ENCODE peak calls at places on chromosome 2, in four cellular contexts. S, A, C and V are unnamed samples.

GRCh38 chr2:208039661-208040060 is 14.3 kb upstream of the PLEKHM3 start:
- DNase-seq in S (no peak), A (no peak), C (no peak), V (no peak)

GRCh38 chr2:125169764-125170146 is 1144.7 kb downstream of the CNTNAP5 start:
- DNase-seq in S (no peak), A (no peak), C (no peak), V (no peak)

GRCh38 chr2:129754431-129754830 is 225.0 kb upstream of the RAB6C start:
- DNase-seq in S (no peak), A (no peak), C (no peak), V (no peak)

GRCh38 chr2:241885701-241886643 is 16.4 kb downstream of the RTP5 start:
- DNase-seq in S (no peak), A (no peak), C (no peak), V (no peak)

GRCh38 chr2:29655391-29656086 is 265.8 kb downstream of the ALK start:
- DNase-seq in S (no peak), A (no peak), C (no peak), V (no peak)

GRCh38 chr2:105912081-105912480 is 167.4 kb downstream of the NCK2 start:
- DNase-seq in S (no peak), A (no peak), C (peak; percentile 28), V (no peak)

GRCh38 chr2:196931555-196931954 is 5.0 kb upstream of the PGAP1 start:
- DNase-seq in S (no peak), A (no peak), C (no peak), V (no peak)

GRCh38 chr2:170886391-170886790 is 42.7 kb upstream of the GORASP2 start:
- DNase-seq in S (no peak), A (no peak), C (peak; percentile 29), V (peak; percentile 91)

GRCh38 chr2:205495819-205496218 is 186.5 kb upstream of the NRP2 start:
- DNase-seq in S (no peak), A (no peak), C (peak; percentile 48), V (no peak)

GRCh38 chr2:197707316-197708213 is 2.4 kb downstream of the MARS2 start:
- DNase-seq in S (no peak), A (no peak), C (peak; percentile 74), V (peak; percentile 65)

GRCh38 chr2:9029721-9030120 is 26.2 kb upstream of the MBOAT2 start:
- DNase-seq in S (no peak), A (no peak), C (no peak), V (no peak)

GRCh38 chr2:171225302-171225980 is 64.7 kb upstream of the TLK1 start:
- DNase-seq in S (no peak), A (no peak), C (peak; percentile 95), V (peak; percentile 69)

GRCh38 chr2:112321375-112322320 is 46.3 kb downstream of the ZC3H6 start:
- DNase-seq in S (no peak), A (no peak), C (peak; percentile 54), V (no peak)

GRCh38 chr2:142189506-142189905 is 58.7 kb upstream of the LRP1B start:
- DNase-seq in S (no peak), A (no peak), C (peak; percentile 30), V (no peak)

GRCh38 chr2:15636972-15637785 is 45.5 kb downstream of the DDX1 start:
- DNase-seq in S (peak; percentile 80), A (peak; percentile 62), C (peak; percentile 68), V (peak; percentile 58)

GRCh38 chr2:195486987-195487644 is 169.9 kb upstream of the SLC39A10 start:
- DNase-seq in S (no peak), A (no peak), C (peak; percentile 81), V (no peak)

GRCh38 chr2:147630585-147630984 is 214.2 kb upstream of the ACVR2A start:
- DNase-seq in S (no peak), A (no peak), C (no peak), V (peak; percentile 17)

GRCh38 chr2:18209934-18210639 is 331.6 kb downstream of the KCNS3 start:
- DNase-seq in S (no peak), A (no peak), C (peak; percentile 78), V (peak; percentile 9)

GRCh38 chr2:106053116-106053515 is 141.0 kb downstream of the UXS1 start:
- DNase-seq in S (no peak), A (no peak), C (peak; percentile 31), V (no peak)

GRCh38 chr2:24886640-24887324 is 33.3 kb downstream of the ADCY3 start:
- DNase-seq in S (no peak), A (no peak), C (peak; percentile 51), V (peak; percentile 8)

GRCh38 chr2:28394331-28394877 is 1.7 kb downstream of the FOSL2 start:
- DNase-seq in S (no peak), A (no peak), C (peak; percentile 71), V (no peak)

GRCh38 chr2:36707050-36707449 is 10.5 kb downstream of the VIT start:
- DNase-seq in S (no peak), A (no peak), C (peak; percentile 29), V (peak; percentile 86)

GRCh38 chr2:20035961-20036666 is 15.3 kb downstream of the LAPTM4A start:
- DNase-seq in S (no peak), A (no peak), C (no peak), V (no peak)

GRCh38 chr2:172927381-172928357 is 148.0 kb upstream of the MAP3K20 start:
- DNase-seq in S (no peak), A (no peak), C (peak; percentile 88), V (no peak)

GRCh38 chr2:196677404-196677803 is 37.9 kb downstream of the CCDC150 start:
- DNase-seq in S (no peak), A (no peak), C (peak; percentile 77), V (no peak)

GRCh38 chr2:108490506-108491122 is 41.6 kb downstream of the GCC2 start:
- DNase-seq in S (no peak), A (no peak), C (no peak), V (no peak)

GRCh38 chr2:133886735-133887675 is 318.7 kb upstream of the NCKAP5 start:
- DNase-seq in S (peak; percentile 79), A (peak; percentile 78), C (peak; percentile 80), V (peak; percentile 99)

GRCh38 chr2:242029422-242030225 is 160.1 kb downstream of the RTP5 start:
- DNase-seq in S (peak; percentile 22), A (peak; percentile 8), C (no peak), V (no peak)

GRCh38 chr2:102979429-102979828 is 217.6 kb downstream of the TMEM182 start:
- DNase-seq in S (no peak), A (no peak), C (no peak), V (no peak)

GRCh38 chr2:176269319-176270099 is at the start of gene MTX2:
- DNase-seq in S (peak; percentile 89), A (peak; percentile 85), C (peak; percentile 57), V (peak; percentile 75)

GRCh38 chr2:166419616-166419934 is 43.8 kb upstream of the SCN9A start:
- DNase-seq in S (no peak), A (no peak), C (peak; percentile 70), V (peak; percentile 46)

DNA sequence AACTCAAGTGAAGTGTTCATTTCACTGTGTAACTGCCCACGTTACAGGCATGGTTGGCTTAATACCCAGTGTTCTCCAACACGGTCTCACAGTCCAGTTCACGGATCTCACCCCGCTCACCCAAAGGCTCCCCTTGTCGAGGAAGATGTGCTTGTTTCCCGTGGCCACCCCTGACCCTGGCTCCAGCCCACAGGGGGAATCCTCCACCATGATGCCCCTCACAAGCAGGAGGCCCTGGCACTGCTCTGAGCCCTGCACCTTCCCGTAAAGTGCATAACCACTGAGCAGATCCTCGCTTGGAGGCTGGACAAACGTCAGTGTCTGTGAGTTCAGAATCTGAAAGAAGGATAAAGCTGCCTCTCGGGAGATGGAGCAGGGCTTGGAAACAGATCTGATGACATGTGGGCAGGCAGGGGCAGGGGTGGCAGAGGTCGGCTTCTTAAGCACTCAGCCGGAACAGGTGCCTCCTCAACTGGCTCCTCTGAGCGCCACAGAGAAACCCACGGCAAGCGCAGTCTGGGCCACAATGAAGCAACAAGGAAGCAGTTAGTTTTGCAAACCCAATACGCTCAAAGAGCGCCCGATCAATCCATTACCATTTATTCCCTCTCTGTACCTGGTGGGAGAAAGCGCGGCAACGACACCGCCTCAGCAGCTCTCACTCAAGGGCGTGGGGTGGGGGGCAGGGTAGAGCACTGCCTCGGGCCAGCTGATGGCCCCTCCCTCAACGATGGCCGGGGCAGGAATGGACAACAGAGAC is 17.6 kb downstream of the HDAC4 start:
- DNase-seq in S (no peak), A (no peak), C (no peak), V (no peak)
- H3K79me1 ChIP-seq in S (peaks cover 28% of the 10 kb centered on the region), A (peaks cover 2% of the 10 kb centered on the region), C (peaks cover 76% of the 10 kb centered on the region), V (no peaks in the 10 kb centered on the region)

GRCh38 chr2:3238951-3239841 is 138.4 kb downstream of the EIPR1 start:
- DNase-seq in S (no peak), A (no peak), C (no peak), V (no peak)
- H3K79me1 ChIP-seq in S (peaks cover 2% of the 10 kb centered on the region), A (no peaks in the 10 kb centered on the region), C (no peaks in the 10 kb centered on the region), V (no peaks in the 10 kb centered on the region)

DNA sequence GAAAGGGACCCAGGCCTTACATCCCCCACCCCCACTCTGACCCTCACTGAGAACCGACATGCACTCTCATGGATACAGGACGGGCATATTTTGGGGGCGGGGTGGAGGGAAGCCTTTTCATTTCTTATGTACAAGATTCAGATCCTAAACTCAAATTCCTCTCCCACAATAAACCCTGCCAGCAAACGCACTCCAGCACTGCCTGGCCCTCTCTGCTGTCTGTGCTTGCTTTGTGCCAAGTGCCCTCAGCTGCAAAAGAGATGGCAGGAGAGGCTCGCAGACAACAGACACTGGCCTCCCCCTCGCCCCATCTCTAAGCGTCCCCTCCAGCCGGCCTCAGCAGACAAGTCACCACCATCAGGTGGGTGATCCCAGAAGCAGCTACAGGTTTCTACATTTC is 42.4 kb downstream of the FAM168B start:
- DNase-seq in S (no peak), A (no peak), C (no peak), V (no peak)
- H3K79me1 ChIP-seq in S (peaks cover 8% of the 10 kb centered on the region), A (no peaks in the 10 kb centered on the region), C (peaks cover 52% of the 10 kb centered on the region), V (no peaks in the 10 kb centered on the region)

GRCh38 chr2:127072380-127072779 is 34.6 kb downstream of the BIN1 start:
- DNase-seq in S (no peak), A (no peak), C (no peak), V (no peak)
- H3K79me1 ChIP-seq in S (no peaks in the 10 kb centered on the region), A (no peaks in the 10 kb centered on the region), C (peaks cover 11% of the 10 kb centered on the region), V (no peaks in the 10 kb centered on the region)

DNA sequence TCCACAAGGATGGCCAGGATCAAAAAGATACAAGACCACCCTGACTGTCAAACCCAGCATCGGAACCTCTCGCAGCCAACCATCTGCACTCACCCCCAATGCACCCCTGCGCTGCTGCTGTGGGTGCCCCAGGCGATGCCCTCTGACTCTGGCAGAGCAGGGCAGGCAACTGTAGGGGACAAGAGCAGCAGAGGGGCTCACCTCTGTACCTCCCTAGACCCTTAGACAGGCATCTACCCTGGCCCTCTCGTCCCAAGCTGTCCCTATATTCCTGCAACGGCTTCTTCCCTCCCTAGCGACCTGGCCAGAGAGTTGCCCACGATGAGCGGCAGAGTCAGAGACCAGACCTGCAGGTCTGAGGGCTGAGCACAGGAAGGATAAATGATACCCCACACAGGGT is 128.2 kb downstream of the HDAC4 start:
- DNase-seq in S (no peak), A (no peak), C (no peak), V (no peak)
- H3K79me1 ChIP-seq in S (peaks cover 32% of the 10 kb centered on the region), A (no peaks in the 10 kb centered on the region), C (peaks cover 82% of the 10 kb centered on the region), V (peaks cover 2% of the 10 kb centered on the region)